ENCODE peak calls at places on chromosomes 11 and 22, in six cellular contexts. Y is HepG2, K is prostate gland, W is GM23248, T is tibial nerve, F is BE2C. M is an unnamed sample. For H3K36me3, the result is how much of the 10 kb centered on the place peaks cover.

GRCh38 chr11:35682230-35683195 is 19.9 kb downstream of the TRIM44 start:
- DNase-seq in K (no peak), Y (no peak), W (peak), T (no peak), F (no peak), M (peak)

GRCh38 chr22:39174498-39175120 is 22.1 kb upstream of the CBX7 start:
- DNase-seq in F (peak), Y (peak), T (peak), W (peak), K (peak), M (peak)

GRCh38 chr22:27100323-27100722 is 442.9 kb downstream of the MIAT start:
- DNase-seq in F (no peak), W (no peak), K (no peak), Y (no peak), T (no peak), M (no peak)

GRCh38 chr22:43860126-43860525 is 2.2 kb downstream of the SULT4A1 start:
- DNase-seq in F (no peak), W (no peak), Y (no peak), K (no peak), T (no peak), M (peak)

GRCh38 chr11:1444823-1445422 is 41.7 kb downstream of the MOB2 start:
- DNase-seq in F (no peak), Y (no peak), T (no peak), W (no peak), K (no peak), M (no peak)

GRCh38 chr11:32043737-32044515 is 46.9 kb upstream of the RCN1 start:
- DNase-seq in F (no peak), W (no peak), Y (no peak), K (no peak), T (no peak), M (no peak)

GRCh38 chr11:113553235-113553634 is 78.0 kb upstream of the DRD2 start:
- DNase-seq in T (no peak), Y (no peak), F (no peak), W (peak), K (no peak), M (peak)

GRCh38 chr11:87809256-87809655 is 366.0 kb downstream of the RAB38 start:
- DNase-seq in K (no peak), T (no peak), F (no peak), Y (no peak), W (no peak), M (no peak)

GRCh38 chr11:12088047-12088481 is 22.3 kb upstream of the MICAL2 start:
- DNase-seq in K (peak), F (no peak), Y (no peak), W (peak), T (no peak), M (peak)

GRCh38 chr11:46918087-46918751 is at the start of gene LRP4:
- DNase-seq in W (peak), F (peak), K (peak), Y (no peak), T (no peak), M (peak)

GRCh38 chr11:29333993-29334780 is 682.6 kb downstream of the KCNA4 start:
- DNase-seq in W (peak), T (no peak), K (no peak), Y (peak), F (no peak), M (peak)

GRCh38 chr11:14065153-14065552 is 102.6 kb downstream of the SPON1 start:
- DNase-seq in W (peak), T (no peak), F (no peak), Y (no peak), K (no peak), M (no peak)

GRCh38 chr11:92246637-92247036 is 22.0 kb downstream of the FAT3 start:
- DNase-seq in Y (no peak), W (no peak), K (no peak), F (no peak), T (no peak), M (no peak)

GRCh38 chr11:11845551-11845950 is 3.8 kb downstream of the USP47 start:
- DNase-seq in F (no peak), K (no peak), W (peak), T (no peak), Y (no peak), M (no peak)

GRCh38 chr11:9138612-9139579 is 47.5 kb upstream of the SCUBE2 start:
- DNase-seq in F (no peak), W (peak), Y (peak), T (no peak), K (peak), M (no peak)

GRCh38 chr11:57131080-57131790 is 50.5 kb upstream of the LRRC55 start:
- DNase-seq in K (peak), Y (peak), W (peak), F (peak), T (no peak), M (peak)

GRCh38 chr22:23579280-23579679 is 810 bp downstream of the IGLL1 start:
- DNase-seq in K (no peak), W (no peak), F (no peak), T (no peak), Y (no peak), M (no peak)

GRCh38 chr22:30024231-30024630 is 56.0 kb upstream of the HORMAD2 start:
- DNase-seq in Y (no peak), K (no peak), W (no peak), T (no peak), F (no peak), M (no peak)

GRCh38 chr22:27206001-27206746 is 548.8 kb downstream of the MIAT start:
- DNase-seq in W (peak), F (no peak), Y (no peak), T (no peak), K (no peak), M (no peak)

GRCh38 chr11:68674461-68674860 is 9.9 kb upstream of the GAL start:
- DNase-seq in W (no peak), T (no peak), F (no peak), K (no peak), Y (no peak), M (no peak)

GRCh38 chr11:127789887-127790286 is 789.3 kb upstream of the KIRREL3 start:
- DNase-seq in W (peak), Y (no peak), K (no peak), F (peak), T (no peak), M (peak)

GRCh38 chr22:27075891-27076290 is 418.5 kb downstream of the MIAT start:
- DNase-seq in F (no peak), W (no peak), T (no peak), Y (no peak), K (no peak), M (no peak)

GRCh38 chr11:15159085-15159484 is 44.4 kb downstream of the INSC start:
- DNase-seq in T (no peak), Y (no peak), W (peak), F (no peak), K (no peak), M (peak)

GRCh38 chr11:95418916-95419315 is 187.9 kb upstream of the SESN3 start:
- DNase-seq in K (no peak), W (no peak), T (no peak), F (no peak), Y (no peak), M (no peak)

GRCh38 chr22:49965291-49966040 is 4.9 kb downstream of the PIM3 start:
- DNase-seq in Y (no peak), F (peak), W (no peak), T (peak), K (no peak), M (peak)

GRCh38 chr11:15006139-15006759 is 34.1 kb upstream of the CALCA start:
- DNase-seq in Y (peak), F (no peak), T (no peak), K (no peak), W (peak), M (peak)

GRCh38 chr11:102116453-102117205 is 6.4 kb downstream of the YAP1 start:
- DNase-seq in Y (peak), T (no peak), F (no peak), W (peak), K (no peak), M (peak)

GRCh38 chr11:110468095-110468494 is 38.3 kb downstream of the FDX1 start:
- DNase-seq in K (no peak), F (no peak), W (no peak), Y (peak), T (no peak), M (no peak)

GRCh38 chr11:120814531-120815259 is 209.2 kb upstream of the TBCEL start:
- DNase-seq in W (no peak), F (no peak), K (no peak), T (no peak), Y (no peak), M (no peak)

GRCh38 chr11:93493252-93493897 is 49.8 kb downstream of the SMCO4 start:
- DNase-seq in F (no peak), K (no peak), T (no peak), W (no peak), Y (peak), M (peak)

GRCh38 chr11:65873280-65874156 is 918 bp upstream of the EFEMP2 start:
- DNase-seq in Y (peak), W (peak), K (peak), F (peak), T (peak), M (peak)

GRCh38 chr11:121419839-121420238 is 32.3 kb upstream of the SORL1 start:
- DNase-seq in K (no peak), Y (no peak), T (no peak), W (no peak), F (no peak), M (no peak)

GRCh38 chr11:3914807-3915206 is 59.3 kb downstream of the STIM1 start:
- DNase-seq in Y (no peak), T (no peak), K (no peak), W (peak), F (no peak), M (no peak)

GRCh38 chr11:79437274-79437980 is 3.4 kb downstream of the TENM4 start:
- DNase-seq in W (peak), K (peak), F (peak), Y (no peak), T (peak), M (no peak)

DNA sequence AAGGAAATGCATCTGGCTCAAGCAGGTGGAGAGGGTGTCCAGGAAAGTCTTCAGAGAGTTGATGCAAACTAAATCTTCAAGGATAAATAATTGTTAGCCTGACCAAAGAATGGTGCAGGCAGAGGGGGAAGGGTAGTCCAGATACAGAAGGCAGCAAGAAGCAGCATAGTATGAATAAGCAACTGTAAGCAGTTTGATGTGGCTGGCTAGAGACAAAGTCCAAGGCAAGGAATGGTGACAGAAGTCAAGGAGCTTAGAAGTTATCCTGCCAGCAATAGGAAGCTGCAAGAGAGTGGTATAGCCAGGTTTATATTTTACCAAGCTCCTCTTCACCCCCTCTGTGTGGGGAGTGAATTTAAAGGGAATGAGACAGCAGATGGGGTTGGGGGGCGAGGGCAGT is 14.7 kb downstream of the TRIM3 start:
- DNase-seq in W (no peak), Y (no peak), T (no peak), K (no peak), F (no peak), M (no peak)
- H3K36me3 ChIP-seq in W (under half), Y (under half), T (under half), K (under half), F (under half), M (under half)

GRCh38 chr22:20061481-20061861 is 18.6 kb upstream of the DGCR8 start:
- DNase-seq in Y (no peak), T (no peak), K (no peak), W (peak), F (no peak), M (no peak)

GRCh38 chr22:20062043-20062765 is 17.8 kb upstream of the DGCR8 start:
- DNase-seq in K (no peak), F (no peak), T (no peak), W (no peak), Y (no peak), M (no peak)

GRCh38 chr22:20062766-20063083 is 17.3 kb upstream of the DGCR8 start:
- DNase-seq in Y (no peak), K (no peak), W (peak), T (no peak), F (no peak), M (no peak)

GRCh38 chr22:20058989-20059770 is 20.9 kb upstream of the DGCR8 start:
- DNase-seq in T (no peak), Y (no peak), W (no peak), F (no peak), K (no peak), M (no peak)

DNA sequence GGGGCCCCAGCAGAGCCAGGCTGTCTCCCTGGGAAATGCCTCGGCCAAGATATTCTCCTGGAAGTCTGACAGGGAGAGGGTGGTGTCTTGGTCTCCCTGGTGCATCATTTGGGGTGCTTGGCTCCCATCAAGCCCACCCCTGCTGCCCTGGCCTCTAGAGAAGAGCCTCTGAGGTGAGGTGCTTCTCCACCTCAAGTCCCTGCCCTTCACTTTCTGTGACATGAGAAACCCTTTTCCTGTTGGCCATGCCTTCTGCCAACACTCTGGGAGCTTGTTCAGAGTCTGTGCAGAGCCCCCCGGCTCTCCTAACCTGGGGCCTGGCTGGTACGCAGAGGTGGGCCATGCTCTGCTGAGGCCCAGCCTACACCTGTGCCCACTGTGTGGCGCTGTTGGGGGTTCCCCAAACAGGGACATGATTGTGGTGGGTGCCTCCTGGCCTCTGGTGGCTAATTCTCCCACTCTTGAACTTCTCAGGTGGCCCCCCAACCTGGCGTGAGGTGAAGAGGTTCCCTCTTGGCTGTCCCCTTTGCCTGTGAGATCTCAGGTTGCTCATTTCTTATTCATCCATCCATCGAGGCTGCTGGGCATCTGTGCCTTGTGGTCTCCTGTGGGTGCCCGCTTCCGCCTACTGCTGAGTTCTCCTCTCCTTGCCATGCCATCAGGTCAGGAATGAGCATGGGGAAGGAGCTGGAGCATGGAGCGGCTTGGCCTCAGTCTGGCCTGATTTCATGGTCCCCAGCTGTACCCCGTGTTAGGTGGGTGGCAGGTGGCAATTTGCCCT is 19.2 kb upstream of the DGCR8 start:
- DNase-seq in K (no peak), T (no peak), Y (no peak), F (no peak), W (no peak), M (no peak)
- H3K36me3 ChIP-seq in K (under half), T (under half), Y (under half), F (under half), W (under half), M (under half)

DNA sequence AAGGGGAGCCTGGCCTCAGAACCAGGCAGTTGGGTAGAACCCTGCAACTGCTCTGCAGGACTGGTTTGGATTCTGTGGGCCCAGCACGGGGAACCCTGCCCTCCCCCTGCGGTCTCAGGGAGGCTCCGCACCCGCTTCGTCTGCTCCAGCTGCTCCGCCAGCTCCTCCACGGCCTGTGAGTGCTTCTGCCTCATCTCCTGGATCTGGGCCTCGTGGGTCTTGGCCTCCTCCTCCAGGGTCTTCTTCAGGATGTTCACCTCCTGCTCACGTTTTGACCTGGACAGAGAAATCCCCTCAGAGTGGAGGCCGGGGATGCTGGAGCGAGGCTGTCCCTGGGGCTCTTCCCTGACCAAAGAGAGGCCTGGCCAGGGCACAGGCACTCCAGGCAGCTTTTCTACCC is 41.9 kb downstream of the APOL1 start:
- DNase-seq in F (no peak), T (no peak), W (no peak), Y (no peak), K (no peak), M (no peak)
- H3K36me3 ChIP-seq in F (half or more), T (under half), W (half or more), Y (half or more), K (half or more), M (under half)

GRCh38 chr11:124633355-124633754 is 10.7 kb downstream of the TBRG1 start:
- DNase-seq in T (no peak), K (no peak), Y (no peak), W (peak), F (no peak), M (no peak)
- H3K36me3 ChIP-seq in T (under half), K (under half), Y (under half), W (half or more), F (under half), M (under half)

M was measured in Caco-2.